ENCODE peak calls at places on chromosomes 4 and X, in eight cellular contexts. One of them, this sample, is unnamed.

GRCh38 chrX:31421441-31421840 is 349.6 kb upstream of the FTHL17 start:
- DNase-seq in SK-N-SH: no peak
- DNase-seq in WTC11: no peak
- DNase-seq in GM12878: no peak
- DNase-seq in K562: no peak
- DNase-seq in HCT116: no peak
- DNase-seq in NB4: no peak
- DNase-seq in endothelial cell of umbilical vein: no peak
- DNase-seq in this sample: no peak

GRCh38 chr4:61924131-61924530 is 724.0 kb downstream of the ADGRL3 start:
- DNase-seq in SK-N-SH: no peak
- DNase-seq in WTC11: no peak
- DNase-seq in GM12878: no peak
- DNase-seq in K562: no peak
- DNase-seq in HCT116: no peak
- DNase-seq in NB4: peak
- DNase-seq in endothelial cell of umbilical vein: no peak
- DNase-seq in this sample: no peak

GRCh38 chrX:141668371-141668770 is 30.2 kb downstream of the SPANXD start:
- DNase-seq in SK-N-SH: no peak
- DNase-seq in WTC11: no peak
- DNase-seq in GM12878: no peak
- DNase-seq in K562: no peak
- DNase-seq in HCT116: no peak
- DNase-seq in NB4: no peak
- DNase-seq in endothelial cell of umbilical vein: no peak
- DNase-seq in this sample: no peak

GRCh38 chr4:100742045-100742444 is 224.2 kb upstream of the EMCN start:
- DNase-seq in SK-N-SH: peak
- DNase-seq in WTC11: no peak
- DNase-seq in GM12878: no peak
- DNase-seq in K562: no peak
- DNase-seq in HCT116: peak
- DNase-seq in NB4: peak
- DNase-seq in endothelial cell of umbilical vein: peak
- DNase-seq in this sample: peak

GRCh38 chr4:57320217-57320616 is 210.0 kb upstream of the IGFBP7 start:
- DNase-seq in SK-N-SH: no peak
- DNase-seq in WTC11: no peak
- DNase-seq in GM12878: no peak
- DNase-seq in K562: no peak
- DNase-seq in HCT116: no peak
- DNase-seq in NB4: no peak
- DNase-seq in endothelial cell of umbilical vein: no peak
- DNase-seq in this sample: no peak

GRCh38 chr4:158571736-158572135 is 50.1 kb downstream of the RXFP1 start:
- DNase-seq in SK-N-SH: no peak
- DNase-seq in WTC11: peak
- DNase-seq in GM12878: no peak
- DNase-seq in K562: no peak
- DNase-seq in HCT116: no peak
- DNase-seq in NB4: no peak
- DNase-seq in endothelial cell of umbilical vein: no peak
- DNase-seq in this sample: no peak

GRCh38 chrX:153551135-153551534 is 33.7 kb downstream of the ATP2B3 start:
- DNase-seq in SK-N-SH: no peak
- DNase-seq in WTC11: no peak
- DNase-seq in GM12878: no peak
- DNase-seq in K562: no peak
- DNase-seq in HCT116: no peak
- DNase-seq in NB4: peak
- DNase-seq in endothelial cell of umbilical vein: no peak
- DNase-seq in this sample: no peak

GRCh38 chr4:138666366-138666765 is 349.2 kb upstream of the NOCT start:
- DNase-seq in SK-N-SH: no peak
- DNase-seq in WTC11: no peak
- DNase-seq in GM12878: no peak
- DNase-seq in K562: no peak
- DNase-seq in HCT116: no peak
- DNase-seq in NB4: no peak
- DNase-seq in endothelial cell of umbilical vein: no peak
- DNase-seq in this sample: no peak

GRCh38 chr4:54819044-54819443 is 161.3 kb downstream of the KIT start:
- DNase-seq in SK-N-SH: no peak
- DNase-seq in WTC11: no peak
- DNase-seq in GM12878: no peak
- DNase-seq in K562: no peak
- DNase-seq in HCT116: no peak
- DNase-seq in NB4: peak
- DNase-seq in endothelial cell of umbilical vein: no peak
- DNase-seq in this sample: no peak

GRCh38 chr4:98642991-98643426 is 15.4 kb downstream of the TSPAN5 start:
- DNase-seq in SK-N-SH: no peak
- DNase-seq in WTC11: no peak
- DNase-seq in GM12878: no peak
- DNase-seq in K562: no peak
- DNase-seq in HCT116: peak
- DNase-seq in NB4: no peak
- DNase-seq in endothelial cell of umbilical vein: peak
- DNase-seq in this sample: peak

GRCh38 chr4:22217480-22217879 is 268.9 kb upstream of the KCNIP4 start:
- DNase-seq in SK-N-SH: no peak
- DNase-seq in WTC11: no peak
- DNase-seq in GM12878: no peak
- DNase-seq in K562: no peak
- DNase-seq in HCT116: no peak
- DNase-seq in NB4: no peak
- DNase-seq in endothelial cell of umbilical vein: no peak
- DNase-seq in this sample: no peak

GRCh38 chrX:71212536-71212935 is 10.5 kb upstream of the GJB1 start:
- DNase-seq in SK-N-SH: no peak
- DNase-seq in WTC11: no peak
- DNase-seq in GM12878: no peak
- DNase-seq in K562: no peak
- DNase-seq in HCT116: no peak
- DNase-seq in NB4: no peak
- DNase-seq in endothelial cell of umbilical vein: no peak
- DNase-seq in this sample: no peak

GRCh38 chr4:173242466-173243250 is 74.0 kb downstream of the GALNT7 start:
- DNase-seq in SK-N-SH: no peak
- DNase-seq in WTC11: no peak
- DNase-seq in GM12878: no peak
- DNase-seq in K562: no peak
- DNase-seq in HCT116: no peak
- DNase-seq in NB4: no peak
- DNase-seq in endothelial cell of umbilical vein: no peak
- DNase-seq in this sample: no peak

GRCh38 chr4:173073939-173074500 is 94.6 kb upstream of the GALNT7 start:
- DNase-seq in SK-N-SH: no peak
- DNase-seq in WTC11: no peak
- DNase-seq in GM12878: no peak
- DNase-seq in K562: no peak
- DNase-seq in HCT116: no peak
- DNase-seq in NB4: no peak
- DNase-seq in endothelial cell of umbilical vein: no peak
- DNase-seq in this sample: no peak

GRCh38 chr4:24477919-24478318 is 106.4 kb downstream of the DHX15 start:
- DNase-seq in SK-N-SH: peak
- DNase-seq in WTC11: no peak
- DNase-seq in GM12878: no peak
- DNase-seq in K562: no peak
- DNase-seq in HCT116: no peak
- DNase-seq in NB4: no peak
- DNase-seq in endothelial cell of umbilical vein: peak
- DNase-seq in this sample: no peak

GRCh38 chr4:6225469-6225868 is 25.1 kb upstream of the JAKMIP1 start:
- DNase-seq in SK-N-SH: no peak
- DNase-seq in WTC11: peak
- DNase-seq in GM12878: no peak
- DNase-seq in K562: no peak
- DNase-seq in HCT116: no peak
- DNase-seq in NB4: peak
- DNase-seq in endothelial cell of umbilical vein: peak
- DNase-seq in this sample: no peak

GRCh38 chr4:186027405-186027804 is 41.6 kb upstream of the TLR3 start:
- DNase-seq in SK-N-SH: no peak
- DNase-seq in WTC11: no peak
- DNase-seq in GM12878: no peak
- DNase-seq in K562: no peak
- DNase-seq in HCT116: no peak
- DNase-seq in NB4: no peak
- DNase-seq in endothelial cell of umbilical vein: no peak
- DNase-seq in this sample: no peak

GRCh38 chr4:113901994-113902787 is 77.3 kb downstream of the ARSJ start:
- DNase-seq in SK-N-SH: no peak
- DNase-seq in WTC11: no peak
- DNase-seq in GM12878: no peak
- DNase-seq in K562: no peak
- DNase-seq in HCT116: no peak
- DNase-seq in NB4: no peak
- DNase-seq in endothelial cell of umbilical vein: peak
- DNase-seq in this sample: no peak

GRCh38 chrX:93673056-93673868 is at the start of gene NAP1L3:
- DNase-seq in SK-N-SH: peak
- DNase-seq in WTC11: peak
- DNase-seq in GM12878: no peak
- DNase-seq in K562: no peak
- DNase-seq in HCT116: no peak
- DNase-seq in NB4: no peak
- DNase-seq in endothelial cell of umbilical vein: peak
- DNase-seq in this sample: peak

GRCh38 chr4:6909970-6910339 is 329 bp downstream of the TBC1D14 start:
- DNase-seq in SK-N-SH: no peak
- DNase-seq in WTC11: no peak
- DNase-seq in GM12878: no peak
- DNase-seq in K562: no peak
- DNase-seq in HCT116: no peak
- DNase-seq in NB4: peak
- DNase-seq in endothelial cell of umbilical vein: no peak
- DNase-seq in this sample: no peak

DNA sequence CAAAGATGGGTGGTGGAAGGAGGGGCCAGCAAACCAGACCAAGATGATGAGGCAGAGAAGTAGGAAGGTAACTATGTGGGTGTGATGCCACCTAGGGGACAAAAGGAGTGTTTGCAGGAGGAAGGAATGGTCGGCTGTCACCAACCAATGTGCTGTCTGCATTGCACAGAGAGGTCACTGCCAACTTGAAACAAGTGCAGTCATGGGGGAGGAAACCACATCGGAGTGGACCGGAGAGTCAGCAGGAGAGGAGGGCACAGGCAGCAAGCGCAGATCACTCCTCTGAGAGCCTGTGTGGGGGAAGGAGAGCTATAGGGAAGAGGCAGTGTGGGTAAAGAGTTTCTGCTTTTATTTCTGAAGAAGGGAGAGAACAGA is 38.5 kb upstream of the FGFBP2 start:
- DNase-seq in SK-N-SH: peak
- DNase-seq in WTC11: peak
- DNase-seq in GM12878: peak
- DNase-seq in K562: peak
- DNase-seq in HCT116: peak
- DNase-seq in NB4: peak
- DNase-seq in endothelial cell of umbilical vein: peak
- DNase-seq in this sample: peak
- TF ChIP-seq MAX in SK-N-SH: no peak
- TF ChIP-seq MAX in WTC11: no peak
- TF ChIP-seq MAX in GM12878: no peak
- TF ChIP-seq MAX in K562: no peak
- TF ChIP-seq MAX in HCT116: no peak
- TF ChIP-seq MAX in NB4: peak
- TF ChIP-seq MAX in endothelial cell of umbilical vein: no peak
- TF ChIP-seq MAX in this sample: no peak

GRCh38 chrX:95893632-95894031 is 791.0 kb upstream of the DIAPH2 start:
- DNase-seq in SK-N-SH: no peak
- DNase-seq in WTC11: no peak
- DNase-seq in GM12878: no peak
- DNase-seq in K562: no peak
- DNase-seq in HCT116: no peak
- DNase-seq in NB4: no peak
- DNase-seq in endothelial cell of umbilical vein: no peak
- DNase-seq in this sample: no peak

GRCh38 chrX:95884196-95884595 is 800.4 kb upstream of the DIAPH2 start:
- DNase-seq in SK-N-SH: no peak
- DNase-seq in WTC11: no peak
- DNase-seq in GM12878: no peak
- DNase-seq in K562: no peak
- DNase-seq in HCT116: no peak
- DNase-seq in NB4: no peak
- DNase-seq in endothelial cell of umbilical vein: peak
- DNase-seq in this sample: no peak

GRCh38 chrX:95885074-95885473 is 799.6 kb upstream of the DIAPH2 start:
- DNase-seq in SK-N-SH: no peak
- DNase-seq in WTC11: no peak
- DNase-seq in GM12878: no peak
- DNase-seq in K562: no peak
- DNase-seq in HCT116: no peak
- DNase-seq in NB4: no peak
- DNase-seq in endothelial cell of umbilical vein: peak
- DNase-seq in this sample: no peak

GRCh38 chrX:95889279-95889678 is 795.4 kb upstream of the DIAPH2 start:
- DNase-seq in SK-N-SH: no peak
- DNase-seq in WTC11: no peak
- DNase-seq in GM12878: no peak
- DNase-seq in K562: no peak
- DNase-seq in HCT116: no peak
- DNase-seq in NB4: no peak
- DNase-seq in endothelial cell of umbilical vein: no peak
- DNase-seq in this sample: no peak
- TF ChIP-seq MAX in SK-N-SH: no peak
- TF ChIP-seq MAX in WTC11: no peak
- TF ChIP-seq MAX in GM12878: no peak
- TF ChIP-seq MAX in K562: no peak
- TF ChIP-seq MAX in HCT116: no peak
- TF ChIP-seq MAX in NB4: no peak
- TF ChIP-seq MAX in endothelial cell of umbilical vein: no peak
- TF ChIP-seq MAX in this sample: no peak

DNA sequence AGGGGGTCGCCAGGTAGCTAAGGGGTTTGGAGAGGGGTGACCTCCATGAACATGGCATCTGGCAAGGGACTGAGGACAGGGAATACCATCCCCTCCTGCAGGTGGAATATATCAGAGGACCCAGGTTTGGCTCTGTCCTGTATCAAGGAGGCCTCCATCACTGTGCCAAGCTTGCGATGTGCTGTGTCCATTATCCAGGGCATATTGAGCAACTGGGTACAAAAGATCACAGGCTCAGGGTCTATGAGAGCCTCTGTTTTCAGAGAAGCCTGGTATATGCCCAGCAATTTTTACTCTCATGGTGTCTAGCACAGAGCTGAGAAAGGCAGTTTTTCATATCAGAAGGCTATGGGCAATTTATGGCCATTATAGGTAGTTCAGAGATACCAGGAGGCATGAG is 16.6 kb upstream of the TCEAL5 start:
- DNase-seq in SK-N-SH: no peak
- DNase-seq in WTC11: no peak
- DNase-seq in GM12878: no peak
- DNase-seq in K562: no peak
- DNase-seq in HCT116: no peak
- DNase-seq in NB4: no peak
- DNase-seq in endothelial cell of umbilical vein: no peak
- DNase-seq in this sample: no peak
- TF ChIP-seq MAX in SK-N-SH: no peak
- TF ChIP-seq MAX in WTC11: no peak
- TF ChIP-seq MAX in GM12878: no peak
- TF ChIP-seq MAX in K562: no peak
- TF ChIP-seq MAX in HCT116: no peak
- TF ChIP-seq MAX in NB4: no peak
- TF ChIP-seq MAX in endothelial cell of umbilical vein: no peak
- TF ChIP-seq MAX in this sample: no peak

GRCh38 chrX:119502727-119503483 is 34.7 kb downstream of the SLC25A5 start:
- DNase-seq in SK-N-SH: no peak
- DNase-seq in WTC11: no peak
- DNase-seq in GM12878: no peak
- DNase-seq in K562: no peak
- DNase-seq in HCT116: no peak
- DNase-seq in NB4: no peak
- DNase-seq in endothelial cell of umbilical vein: peak
- DNase-seq in this sample: peak
- TF ChIP-seq MAX in SK-N-SH: peak
- TF ChIP-seq MAX in WTC11: no peak
- TF ChIP-seq MAX in GM12878: no peak
- TF ChIP-seq MAX in K562: no peak
- TF ChIP-seq MAX in HCT116: no peak
- TF ChIP-seq MAX in NB4: no peak
- TF ChIP-seq MAX in endothelial cell of umbilical vein: no peak
- TF ChIP-seq MAX in this sample: peak